ENCODE peak calls at places on chromosomes 6 and 20, in four cellular contexts. E is DND-41, G is fibroblast of mammary gland, P is HFF-Myc. J is an unnamed sample.

GRCh38 chr20:50586531-50587232 is 76.5 kb downstream of the PTPN1 start:
- DNase-seq in G (no peak), E (no peak), P (no peak), J (no peak)

GRCh38 chr6:120354452-120355098 is 979.7 kb downstream of the TBC1D32 start:
- DNase-seq in E (peak), P (no peak), G (peak), J (no peak)

GRCh38 chr20:17525650-17526049 is 5.5 kb downstream of the BFSP1 start:
- DNase-seq in E (no peak), P (no peak), G (peak), J (no peak)

GRCh38 chr6:92292067-92292466 is 1127.3 kb downstream of the EPHA7 start:
- DNase-seq in E (no peak), G (no peak), P (no peak), J (no peak)

GRCh38 chr6:27669798-27670301 is 196.9 kb upstream of the ZNF184 start:
- DNase-seq in G (no peak), P (no peak), E (no peak), J (no peak)

GRCh38 chr6:120869397-120869796 is 464.9 kb downstream of the TBC1D32 start:
- DNase-seq in P (no peak), G (no peak), E (no peak), J (no peak)

GRCh38 chr6:120774275-120774674 is 560.0 kb downstream of the TBC1D32 start:
- DNase-seq in G (peak), P (no peak), E (no peak), J (peak)

GRCh38 chr6:10418361-10418861 is 3.5 kb upstream of the TFAP2A start:
- DNase-seq in E (no peak), P (no peak), G (no peak), J (no peak)

GRCh38 chr20:62634330-62634967 is 7.9 kb upstream of the SLCO4A1 start:
- DNase-seq in G (no peak), P (no peak), E (no peak), J (no peak)

GRCh38 chr6:150683320-150683719 is 83.6 kb downstream of the PLEKHG1 start:
- DNase-seq in G (no peak), E (no peak), P (no peak), J (no peak)

GRCh38 chr20:20341371-20341770 is 26.5 kb upstream of the INSM1 start:
- DNase-seq in G (no peak), P (no peak), E (no peak), J (no peak)

GRCh38 chr20:48352628-48353027 is 475.2 kb downstream of the PREX1 start:
- DNase-seq in E (no peak), P (no peak), G (no peak), J (no peak)

GRCh38 chr6:144581807-144582537 is 296.8 kb downstream of the UTRN start:
- DNase-seq in P (no peak), G (peak), E (peak), J (no peak)

GRCh38 chr20:33172781-33173180 is 4.8 kb downstream of the BPIFA2 start:
- DNase-seq in E (no peak), P (no peak), G (no peak), J (no peak)

GRCh38 chr6:168107191-168107940 is 28.4 kb upstream of the FRMD1 start:
- DNase-seq in E (no peak), G (no peak), P (no peak), J (no peak)

GRCh38 chr6:164826831-164827468 is 482.5 kb downstream of the C6orf118 start:
- DNase-seq in E (no peak), P (no peak), G (no peak), J (no peak)

GRCh38 chr6:154247119-154247814 is 109.3 kb downstream of the IPCEF1 start:
- DNase-seq in P (no peak), E (peak), G (no peak), J (no peak)

GRCh38 chr20:7722564-7722963 is 217.7 kb downstream of the HAO1 start:
- DNase-seq in G (peak), P (no peak), E (no peak), J (no peak)

GRCh38 chr20:30376767-30377658 is 880.5 kb upstream of the DEFB115 start:
- DNase-seq in G (peak), E (peak), P (peak), J (peak)

GRCh38 chr6:126614642-126615504 is 275.0 kb downstream of the CENPW start:
- DNase-seq in G (no peak), P (no peak), E (no peak), J (no peak)

GRCh38 chr20:61865353-61865752 is 200.3 kb downstream of the TAF4 start:
- DNase-seq in G (no peak), E (no peak), P (no peak), J (no peak)

GRCh38 chr6:87899499-87900147 is 148.0 kb upstream of the SPACA1 start:
- DNase-seq in G (no peak), E (no peak), P (no peak), J (no peak)

GRCh38 chr6:76682842-76683241 is 610.4 kb upstream of the IMPG1 start:
- DNase-seq in E (no peak), P (no peak), G (peak), J (no peak)

GRCh38 chr20:31568773-31569162 is 36.3 kb upstream of the ID1 start:
- DNase-seq in G (no peak), E (no peak), P (no peak), J (no peak)

DNA sequence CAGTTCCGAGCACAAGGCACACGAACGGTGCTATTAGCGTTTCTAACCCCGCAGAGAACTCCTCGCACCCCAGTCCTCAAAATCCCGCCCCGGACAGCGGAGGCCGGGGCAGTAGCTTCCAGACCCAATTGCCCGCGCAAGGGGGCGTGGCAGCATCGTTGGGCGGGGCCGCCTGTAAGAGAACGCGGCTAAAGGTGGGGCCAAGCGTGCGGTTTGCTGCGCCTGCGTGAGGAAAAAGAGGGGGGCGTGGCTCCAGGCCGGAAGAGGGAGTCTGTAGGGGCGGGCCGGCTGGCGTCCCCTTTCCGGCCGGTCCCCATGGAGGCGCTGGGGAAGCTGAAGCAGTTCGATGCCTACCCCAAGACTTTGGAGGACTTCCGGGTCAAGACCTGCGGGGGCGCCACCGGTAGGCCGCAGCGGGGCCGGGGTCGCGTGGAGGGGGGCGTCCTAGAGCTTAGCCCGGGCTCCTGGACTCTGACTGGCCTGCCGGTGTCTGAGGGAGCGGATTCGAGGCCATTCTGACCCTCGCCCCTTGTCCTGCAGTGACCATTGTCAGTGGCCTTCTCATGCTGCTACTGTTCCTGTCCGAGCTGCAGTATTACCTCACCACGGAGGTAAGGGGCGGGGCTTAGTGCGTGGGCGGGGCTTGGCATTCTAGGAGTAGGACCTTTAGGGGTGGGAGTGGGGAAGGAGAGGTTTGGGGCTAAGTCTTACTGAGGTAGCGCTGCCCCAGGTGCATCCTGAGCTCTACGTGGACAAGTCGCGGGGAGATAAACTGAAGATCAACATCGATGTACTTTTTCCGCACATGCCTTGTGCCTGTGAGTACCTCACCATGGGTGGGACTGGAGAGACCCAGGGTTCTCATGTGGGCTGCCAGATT is at the start of gene ERGIC3:
- DNase-seq in P (peak), G (peak), E (peak), J (peak)
- TF ChIP-seq CTCF in P (no peak), G (no peak), E (no peak), J (no peak)

GRCh38 chr20:3223937-3224680 is 14.8 kb downstream of the ITPA start:
- DNase-seq in P (no peak), G (no peak), E (no peak), J (no peak)
- H3K4me3 ChIP-seq in P (no peak), G (no peak), E (no peak), J (no peak)

DNA sequence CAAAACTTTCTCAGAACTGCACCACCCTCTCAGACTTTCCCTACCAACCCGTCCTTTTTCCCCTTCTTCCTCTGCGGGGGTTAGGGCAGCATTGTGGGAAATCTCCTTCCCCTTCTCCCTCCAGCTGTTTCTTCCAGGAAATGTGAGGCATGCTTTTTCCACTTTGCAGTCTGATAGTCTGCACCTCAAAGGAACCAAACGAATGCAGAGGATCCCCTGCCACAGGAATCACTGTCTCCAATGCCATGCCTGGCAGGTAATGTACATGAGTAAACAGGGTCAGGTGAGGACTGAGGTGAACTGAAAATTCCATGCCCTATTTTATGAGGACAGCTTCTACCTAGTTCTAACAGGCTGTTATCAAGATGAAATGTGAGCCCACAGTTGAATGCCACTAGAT is 218.4 kb downstream of the BCAS1 start:
- DNase-seq in P (no peak), G (no peak), E (no peak), J (no peak)
- TF ChIP-seq CTCF in P (no peak), G (no peak), E (no peak), J (no peak)

DNA sequence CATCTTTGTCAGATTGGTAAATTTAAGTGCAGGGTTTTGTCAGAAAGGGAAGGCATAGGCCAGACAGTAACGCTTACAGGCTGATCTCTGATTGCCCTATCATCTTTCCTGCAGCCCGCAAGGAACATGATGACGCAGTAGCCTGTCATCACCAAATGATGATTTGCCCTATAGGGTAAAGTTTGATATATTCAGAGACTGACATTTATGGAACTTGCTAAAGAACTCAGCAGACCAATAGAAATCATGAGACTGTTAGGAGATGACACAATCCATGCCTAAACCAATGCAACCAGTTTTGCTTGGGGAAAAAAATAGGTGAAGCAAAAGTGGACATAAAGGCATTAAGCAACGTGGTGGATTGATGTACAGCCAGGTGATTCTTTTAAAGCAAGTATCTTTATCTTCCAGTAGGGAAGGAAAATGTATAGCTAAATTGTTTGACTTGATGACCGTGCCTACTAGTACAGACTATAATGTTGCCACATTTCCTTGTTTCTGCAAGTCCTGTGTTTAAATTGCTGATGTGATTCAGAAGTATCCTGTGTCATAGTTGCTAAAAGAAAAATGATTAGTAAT is 2.4 kb downstream of the NUS1 start:
- DNase-seq in P (no peak), E (no peak), G (peak), J (no peak)
- H3K4me3 ChIP-seq in P (peak), E (no peak), G (no peak), J (no peak)

DNA sequence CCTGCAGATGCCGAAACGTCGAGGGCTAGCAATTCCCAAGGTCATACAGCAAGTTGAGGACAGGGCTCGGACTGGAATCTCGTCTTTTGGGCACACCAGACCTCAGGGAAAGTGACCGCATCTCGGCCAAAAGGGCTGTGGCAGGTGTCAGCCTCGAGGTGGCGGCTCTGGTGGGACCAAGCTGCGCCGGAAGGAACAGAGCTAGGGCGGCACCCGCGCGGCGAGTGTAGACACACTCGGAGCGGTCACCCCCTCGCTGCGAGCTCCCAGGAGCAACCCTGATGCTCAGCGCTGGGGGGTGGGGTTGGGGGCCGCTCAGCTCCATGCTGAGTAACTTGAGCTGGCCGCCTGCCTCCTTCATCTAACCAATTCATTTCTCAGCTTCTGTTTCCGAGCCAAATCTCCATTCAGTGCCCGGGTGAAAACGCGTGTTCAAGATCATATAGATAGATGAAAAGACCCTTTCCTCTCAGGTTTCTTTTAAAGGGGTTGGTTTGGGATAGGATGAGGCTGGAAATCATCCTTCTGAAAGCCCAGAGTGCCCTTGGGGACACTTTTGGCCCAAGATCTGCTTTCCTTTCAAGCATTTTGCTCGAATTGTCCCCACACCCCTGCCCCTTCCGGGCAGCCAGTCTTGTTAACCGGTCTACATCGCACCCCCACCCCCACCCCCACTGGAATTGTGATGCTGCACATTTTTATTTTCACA is 2.3 kb upstream of the TUBB2B start:
- DNase-seq in E (no peak), G (no peak), P (no peak), J (no peak)
- TF ChIP-seq CTCF in E (no peak), G (no peak), P (no peak), J (no peak)

GRCh38 chr6:34412054-34412453 is 13.8 kb downstream of the RPS10 start:
- DNase-seq in G (no peak), P (no peak), E (no peak), J (no peak)

GRCh38 chr6:34416877-34417371 is 8.9 kb downstream of the RPS10 start:
- DNase-seq in P (no peak), E (no peak), G (no peak), J (no peak)

GRCh38 chr6:34418367-34418766 is 7.5 kb downstream of the RPS10 start:
- DNase-seq in E (no peak), P (no peak), G (no peak), J (no peak)

GRCh38 chr6:34412643-34413214 is 13.1 kb downstream of the RPS10 start:
- DNase-seq in G (peak), E (no peak), P (no peak), J (no peak)

GRCh38 chr6:34414999-34415858 is 10.6 kb downstream of the RPS10 start:
- DNase-seq in E (peak), G (peak), P (no peak), J (peak)
- H3K4me3 ChIP-seq in E (no peak), G (no peak), P (no peak), J (no peak)

GRCh38 chr6:111871207-111871606 is 2.0 kb downstream of the FYN start:
- DNase-seq in P (no peak), E (peak), G (no peak), J (no peak)

GRCh38 chr6:111872521-111873177 is 603 bp downstream of the FYN start:
- DNase-seq in P (no peak), E (peak), G (peak), J (no peak)

GRCh38 chr6:111874030-111874425 is 776 bp upstream of the FYN start:
- DNase-seq in G (no peak), E (peak), P (no peak), J (no peak)

GRCh38 chr6:111871725-111872520 is 1.3 kb downstream of the FYN start:
- DNase-seq in G (peak), E (peak), P (no peak), J (no peak)

GRCh38 chr6:111873178-111874029 is at the start of gene FYN:
- DNase-seq in P (peak), E (peak), G (peak), J (peak)
- TF ChIP-seq CTCF in P (no peak), E (peak), G (peak), J (peak)

DNA sequence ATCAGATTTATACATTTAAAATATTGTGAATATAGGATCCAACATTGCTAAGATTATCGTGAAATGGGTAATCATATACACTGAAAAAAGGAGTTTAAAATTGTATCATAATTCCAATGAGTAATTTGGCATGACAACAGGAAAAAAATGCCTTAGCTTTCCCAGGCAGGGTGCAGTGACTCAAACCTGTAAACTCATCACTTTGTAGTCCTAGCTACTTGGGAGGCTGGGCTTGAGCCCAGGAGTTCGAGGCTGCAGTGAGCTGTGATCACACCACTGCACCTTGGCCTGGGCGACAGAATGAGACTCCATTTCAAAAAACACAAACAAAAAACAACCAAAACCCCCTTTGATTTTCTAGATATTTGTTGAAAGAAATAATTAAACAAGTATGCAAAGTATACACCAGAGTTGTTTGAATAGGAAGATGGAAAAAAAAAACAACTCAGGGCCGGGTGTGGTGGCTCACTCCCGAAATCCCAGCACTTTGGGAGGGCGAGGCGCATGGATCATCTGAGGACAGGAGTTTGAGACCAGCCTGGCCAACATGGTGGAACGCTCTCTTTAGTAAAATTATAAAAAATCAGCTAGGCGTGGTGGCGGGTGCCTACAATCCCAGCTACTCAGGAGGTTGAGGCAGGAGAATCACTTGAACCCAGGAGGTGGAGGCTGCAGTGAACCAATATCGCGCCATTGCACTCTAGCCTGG is 98.7 kb downstream of the TRERF1 start:
- DNase-seq in E (no peak), G (peak), P (no peak), J (peak)
- H3K4me3 ChIP-seq in E (no peak), G (no peak), P (no peak), J (no peak)

DNA sequence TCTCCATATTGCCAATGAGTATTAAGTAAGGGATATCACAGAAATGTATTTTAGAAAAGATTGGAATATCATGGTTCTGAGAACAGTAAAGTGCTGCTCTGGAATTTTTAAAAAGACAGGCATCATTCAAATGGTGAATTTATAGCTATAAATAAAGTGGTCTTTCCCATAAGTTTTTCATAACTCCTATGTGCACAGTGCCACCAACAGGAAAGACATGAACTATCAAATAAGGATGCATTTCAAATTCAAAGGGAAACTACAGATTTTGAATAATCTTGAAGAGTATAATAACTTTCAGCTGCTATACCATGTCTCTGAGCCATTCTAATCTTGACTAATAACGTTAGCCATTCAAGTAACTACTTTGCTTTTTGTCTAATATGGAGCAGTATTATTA is 456.8 kb upstream of the GJE1 start:
- DNase-seq in P (no peak), E (no peak), G (peak), J (no peak)
- TF ChIP-seq CTCF in P (no peak), E (no peak), G (peak), J (peak)